ENCODE peak calls at places on chromosomes 2 and 18, in ten cellular contexts. One of them, this sample, is unnamed.

GRCh38 chr2:235709969-235710879 is 216.4 kb downstream of the AGAP1 start:
- DNase-seq in stomach: no peak
- DNase-seq in astrocyte of the spinal cord: no peak
- DNase-seq in right lobe of liver: no peak
- DNase-seq in ovary: no peak
- DNase-seq in NB4: peak
- DNase-seq in tibial artery: peak
- DNase-seq in left ventricle myocardium inferior: no peak
- DNase-seq in Caco-2: no peak
- DNase-seq in iPS DF 6.9: no peak
- DNase-seq in this sample: no peak

GRCh38 chr2:104658840-104659591 is 194.9 kb upstream of the POU3F3 start:
- DNase-seq in stomach: no peak
- DNase-seq in astrocyte of the spinal cord: no peak
- DNase-seq in right lobe of liver: no peak
- DNase-seq in ovary: no peak
- DNase-seq in NB4: no peak
- DNase-seq in tibial artery: no peak
- DNase-seq in left ventricle myocardium inferior: peak
- DNase-seq in Caco-2: no peak
- DNase-seq in iPS DF 6.9: no peak
- DNase-seq in this sample: no peak

GRCh38 chr2:169139993-169140767 is 70.8 kb downstream of the DHRS9 start:
- DNase-seq in stomach: no peak
- DNase-seq in astrocyte of the spinal cord: no peak
- DNase-seq in right lobe of liver: no peak
- DNase-seq in ovary: no peak
- DNase-seq in NB4: no peak
- DNase-seq in tibial artery: no peak
- DNase-seq in left ventricle myocardium inferior: no peak
- DNase-seq in Caco-2: no peak
- DNase-seq in iPS DF 6.9: no peak
- DNase-seq in this sample: no peak

GRCh38 chr2:111054791-111055627 is 65.7 kb upstream of the BCL2L11 start:
- DNase-seq in stomach: no peak
- DNase-seq in astrocyte of the spinal cord: no peak
- DNase-seq in right lobe of liver: no peak
- DNase-seq in ovary: no peak
- DNase-seq in NB4: no peak
- DNase-seq in tibial artery: no peak
- DNase-seq in left ventricle myocardium inferior: no peak
- DNase-seq in Caco-2: no peak
- DNase-seq in iPS DF 6.9: no peak
- DNase-seq in this sample: peak

GRCh38 chr2:69554981-69555380 is 88.6 kb downstream of the AAK1 start:
- DNase-seq in stomach: no peak
- DNase-seq in astrocyte of the spinal cord: no peak
- DNase-seq in right lobe of liver: no peak
- DNase-seq in ovary: no peak
- DNase-seq in NB4: peak
- DNase-seq in tibial artery: no peak
- DNase-seq in left ventricle myocardium inferior: no peak
- DNase-seq in Caco-2: no peak
- DNase-seq in iPS DF 6.9: no peak
- DNase-seq in this sample: peak

GRCh38 chr2:207206001-207206400 is 40.3 kb upstream of the KLF7 start:
- DNase-seq in stomach: no peak
- DNase-seq in astrocyte of the spinal cord: no peak
- DNase-seq in right lobe of liver: no peak
- DNase-seq in ovary: no peak
- DNase-seq in NB4: no peak
- DNase-seq in tibial artery: no peak
- DNase-seq in left ventricle myocardium inferior: no peak
- DNase-seq in Caco-2: no peak
- DNase-seq in iPS DF 6.9: no peak
- DNase-seq in this sample: no peak

GRCh38 chr2:161273038-161273760 is 35.0 kb upstream of the PSMD14 start:
- DNase-seq in stomach: no peak
- DNase-seq in astrocyte of the spinal cord: peak
- DNase-seq in right lobe of liver: no peak
- DNase-seq in ovary: no peak
- DNase-seq in NB4: peak
- DNase-seq in tibial artery: no peak
- DNase-seq in left ventricle myocardium inferior: no peak
- DNase-seq in Caco-2: peak
- DNase-seq in iPS DF 6.9: peak
- DNase-seq in this sample: peak

GRCh38 chr2:127619901-127620705 is 25.9 kb upstream of the GPR17 start:
- DNase-seq in stomach: peak
- DNase-seq in astrocyte of the spinal cord: no peak
- DNase-seq in right lobe of liver: peak
- DNase-seq in ovary: no peak
- DNase-seq in NB4: no peak
- DNase-seq in tibial artery: no peak
- DNase-seq in left ventricle myocardium inferior: no peak
- DNase-seq in Caco-2: no peak
- DNase-seq in iPS DF 6.9: no peak
- DNase-seq in this sample: no peak

GRCh38 chr2:109604597-109604996 is 9.2 kb downstream of the SEPTIN10 start:
- DNase-seq in stomach: no peak
- DNase-seq in astrocyte of the spinal cord: peak
- DNase-seq in right lobe of liver: no peak
- DNase-seq in ovary: no peak
- DNase-seq in NB4: no peak
- DNase-seq in tibial artery: no peak
- DNase-seq in left ventricle myocardium inferior: no peak
- DNase-seq in Caco-2: no peak
- DNase-seq in iPS DF 6.9: no peak
- DNase-seq in this sample: no peak

GRCh38 chr2:220227272-220227920 is 600.0 kb downstream of the SLC4A3 start:
- DNase-seq in stomach: no peak
- DNase-seq in astrocyte of the spinal cord: peak
- DNase-seq in right lobe of liver: no peak
- DNase-seq in ovary: no peak
- DNase-seq in NB4: no peak
- DNase-seq in tibial artery: no peak
- DNase-seq in left ventricle myocardium inferior: no peak
- DNase-seq in Caco-2: no peak
- DNase-seq in iPS DF 6.9: no peak
- DNase-seq in this sample: no peak

GRCh38 chr18:70024829-70025228 is 77.2 kb upstream of the CD226 start:
- DNase-seq in stomach: no peak
- DNase-seq in astrocyte of the spinal cord: no peak
- DNase-seq in right lobe of liver: no peak
- DNase-seq in ovary: no peak
- DNase-seq in NB4: no peak
- DNase-seq in tibial artery: no peak
- DNase-seq in left ventricle myocardium inferior: no peak
- DNase-seq in Caco-2: no peak
- DNase-seq in iPS DF 6.9: no peak
- DNase-seq in this sample: no peak

GRCh38 chr2:75641587-75641986 is 5.0 kb upstream of the MRPL19 start:
- DNase-seq in stomach: no peak
- DNase-seq in astrocyte of the spinal cord: no peak
- DNase-seq in right lobe of liver: no peak
- DNase-seq in ovary: no peak
- DNase-seq in NB4: no peak
- DNase-seq in tibial artery: no peak
- DNase-seq in left ventricle myocardium inferior: no peak
- DNase-seq in Caco-2: no peak
- DNase-seq in iPS DF 6.9: no peak
- DNase-seq in this sample: no peak

GRCh38 chr2:163563336-163563735 is 172.5 kb downstream of the FIGN start:
- DNase-seq in stomach: no peak
- DNase-seq in astrocyte of the spinal cord: no peak
- DNase-seq in right lobe of liver: no peak
- DNase-seq in ovary: no peak
- DNase-seq in NB4: no peak
- DNase-seq in tibial artery: no peak
- DNase-seq in left ventricle myocardium inferior: no peak
- DNase-seq in Caco-2: no peak
- DNase-seq in iPS DF 6.9: no peak
- DNase-seq in this sample: no peak

GRCh38 chr2:210399440-210400041 is 77.0 kb downstream of the LANCL1 start:
- DNase-seq in stomach: no peak
- DNase-seq in astrocyte of the spinal cord: peak
- DNase-seq in right lobe of liver: no peak
- DNase-seq in ovary: no peak
- DNase-seq in NB4: no peak
- DNase-seq in tibial artery: no peak
- DNase-seq in left ventricle myocardium inferior: no peak
- DNase-seq in Caco-2: peak
- DNase-seq in iPS DF 6.9: no peak
- DNase-seq in this sample: peak

GRCh38 chr2:84309281-84309680 is 149.8 kb downstream of the SUCLG1 start:
- DNase-seq in stomach: no peak
- DNase-seq in astrocyte of the spinal cord: no peak
- DNase-seq in right lobe of liver: no peak
- DNase-seq in ovary: no peak
- DNase-seq in NB4: no peak
- DNase-seq in tibial artery: no peak
- DNase-seq in left ventricle myocardium inferior: no peak
- DNase-seq in Caco-2: no peak
- DNase-seq in iPS DF 6.9: no peak
- DNase-seq in this sample: no peak

GRCh38 chr2:85765081-85765731 is 11.4 kb downstream of the ATOH8 start:
- DNase-seq in stomach: no peak
- DNase-seq in astrocyte of the spinal cord: no peak
- DNase-seq in right lobe of liver: no peak
- DNase-seq in ovary: no peak
- DNase-seq in NB4: no peak
- DNase-seq in tibial artery: no peak
- DNase-seq in left ventricle myocardium inferior: no peak
- DNase-seq in Caco-2: no peak
- DNase-seq in iPS DF 6.9: no peak
- DNase-seq in this sample: no peak
- H3K4me3 ChIP-seq in stomach: no peak
- H3K4me3 ChIP-seq in astrocyte of the spinal cord: no peak
- H3K4me3 ChIP-seq in right lobe of liver: no peak
- H3K4me3 ChIP-seq in ovary: no peak
- H3K4me3 ChIP-seq in NB4: no peak
- H3K4me3 ChIP-seq in tibial artery: no peak
- H3K4me3 ChIP-seq in left ventricle myocardium inferior: peak
- H3K4me3 ChIP-seq in Caco-2: no peak
- H3K4me3 ChIP-seq in iPS DF 6.9: peak
- H3K4me3 ChIP-seq in this sample: no peak

GRCh38 chr18:11883153-11883552 is 25.0 kb downstream of the MPPE1 start:
- DNase-seq in stomach: no peak
- DNase-seq in astrocyte of the spinal cord: no peak
- DNase-seq in right lobe of liver: no peak
- DNase-seq in ovary: no peak
- DNase-seq in NB4: peak
- DNase-seq in tibial artery: peak
- DNase-seq in left ventricle myocardium inferior: no peak
- DNase-seq in Caco-2: no peak
- DNase-seq in iPS DF 6.9: no peak
- DNase-seq in this sample: peak
- H3K4me3 ChIP-seq in stomach: no peak
- H3K4me3 ChIP-seq in astrocyte of the spinal cord: no peak
- H3K4me3 ChIP-seq in right lobe of liver: no peak
- H3K4me3 ChIP-seq in ovary: no peak
- H3K4me3 ChIP-seq in NB4: no peak
- H3K4me3 ChIP-seq in tibial artery: no peak
- H3K4me3 ChIP-seq in left ventricle myocardium inferior: no peak
- H3K4me3 ChIP-seq in Caco-2: no peak
- H3K4me3 ChIP-seq in iPS DF 6.9: no peak
- H3K4me3 ChIP-seq in this sample: no peak

GRCh38 chr2:42752299-42752698 is 11.6 kb downstream of the OXER1 start:
- DNase-seq in stomach: no peak
- DNase-seq in astrocyte of the spinal cord: no peak
- DNase-seq in right lobe of liver: no peak
- DNase-seq in ovary: no peak
- DNase-seq in NB4: peak
- DNase-seq in tibial artery: no peak
- DNase-seq in left ventricle myocardium inferior: no peak
- DNase-seq in Caco-2: no peak
- DNase-seq in iPS DF 6.9: no peak
- DNase-seq in this sample: peak

GRCh38 chr2:42755161-42755900 is 8.6 kb downstream of the OXER1 start:
- DNase-seq in stomach: no peak
- DNase-seq in astrocyte of the spinal cord: no peak
- DNase-seq in right lobe of liver: no peak
- DNase-seq in ovary: no peak
- DNase-seq in NB4: no peak
- DNase-seq in tibial artery: no peak
- DNase-seq in left ventricle myocardium inferior: no peak
- DNase-seq in Caco-2: no peak
- DNase-seq in iPS DF 6.9: no peak
- DNase-seq in this sample: no peak

GRCh38 chr2:42754776-42755140 is 9.2 kb downstream of the OXER1 start:
- DNase-seq in stomach: no peak
- DNase-seq in astrocyte of the spinal cord: no peak
- DNase-seq in right lobe of liver: no peak
- DNase-seq in ovary: no peak
- DNase-seq in NB4: no peak
- DNase-seq in tibial artery: no peak
- DNase-seq in left ventricle myocardium inferior: no peak
- DNase-seq in Caco-2: no peak
- DNase-seq in iPS DF 6.9: no peak
- DNase-seq in this sample: no peak

GRCh38 chr2:42753188-42753813 is 10.6 kb downstream of the OXER1 start:
- DNase-seq in stomach: no peak
- DNase-seq in astrocyte of the spinal cord: no peak
- DNase-seq in right lobe of liver: no peak
- DNase-seq in ovary: no peak
- DNase-seq in NB4: peak
- DNase-seq in tibial artery: no peak
- DNase-seq in left ventricle myocardium inferior: no peak
- DNase-seq in Caco-2: no peak
- DNase-seq in iPS DF 6.9: no peak
- DNase-seq in this sample: no peak

GRCh38 chr2:42754021-42754775 is 9.7 kb downstream of the OXER1 start:
- DNase-seq in stomach: no peak
- DNase-seq in astrocyte of the spinal cord: no peak
- DNase-seq in right lobe of liver: peak
- DNase-seq in ovary: no peak
- DNase-seq in NB4: peak
- DNase-seq in tibial artery: no peak
- DNase-seq in left ventricle myocardium inferior: no peak
- DNase-seq in Caco-2: no peak
- DNase-seq in iPS DF 6.9: no peak
- DNase-seq in this sample: peak
- H3K4me3 ChIP-seq in stomach: no peak
- H3K4me3 ChIP-seq in astrocyte of the spinal cord: no peak
- H3K4me3 ChIP-seq in right lobe of liver: no peak
- H3K4me3 ChIP-seq in ovary: no peak
- H3K4me3 ChIP-seq in NB4: no peak
- H3K4me3 ChIP-seq in tibial artery: no peak
- H3K4me3 ChIP-seq in left ventricle myocardium inferior: no peak
- H3K4me3 ChIP-seq in Caco-2: no peak
- H3K4me3 ChIP-seq in iPS DF 6.9: no peak
- H3K4me3 ChIP-seq in this sample: no peak

DNA sequence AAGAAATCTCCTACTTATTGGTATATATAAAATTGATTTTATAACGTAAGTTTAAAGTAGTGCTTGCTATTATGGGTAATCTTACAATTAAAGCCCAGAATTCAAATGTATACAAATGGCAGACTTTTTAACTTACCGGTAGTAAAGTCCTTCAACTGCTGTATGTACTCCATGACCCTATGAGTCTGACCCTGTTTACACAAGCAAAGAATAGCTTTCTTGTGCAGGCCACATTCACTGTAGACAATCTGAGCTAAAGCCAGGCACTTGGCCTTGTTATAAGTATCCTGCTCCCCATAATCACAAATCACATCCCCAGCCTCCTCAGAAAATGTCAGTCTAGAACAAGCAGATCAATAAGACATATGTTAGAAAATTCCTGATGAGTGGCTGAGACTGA is 51.7 kb downstream of the CLHC1 start:
- DNase-seq in stomach: no peak
- DNase-seq in astrocyte of the spinal cord: no peak
- DNase-seq in right lobe of liver: no peak
- DNase-seq in ovary: no peak
- DNase-seq in NB4: no peak
- DNase-seq in tibial artery: no peak
- DNase-seq in left ventricle myocardium inferior: no peak
- DNase-seq in Caco-2: no peak
- DNase-seq in iPS DF 6.9: no peak
- DNase-seq in this sample: no peak
- H3K4me3 ChIP-seq in stomach: no peak
- H3K4me3 ChIP-seq in astrocyte of the spinal cord: no peak
- H3K4me3 ChIP-seq in right lobe of liver: no peak
- H3K4me3 ChIP-seq in ovary: no peak
- H3K4me3 ChIP-seq in NB4: no peak
- H3K4me3 ChIP-seq in tibial artery: no peak
- H3K4me3 ChIP-seq in left ventricle myocardium inferior: no peak
- H3K4me3 ChIP-seq in Caco-2: no peak
- H3K4me3 ChIP-seq in iPS DF 6.9: no peak
- H3K4me3 ChIP-seq in this sample: no peak

This sample was measured in GM12865.